ENCODE peak calls at places on chromosome 7, in seven cellular contexts. H is epithelial cell of proximal tubule, U is Caco-2, Z is astrocyte, N is GM23248, M is PC-3, K is right atrium auricular region. O is an unnamed sample.

GRCh38 chr7:134058980-134059379 is 68.2 kb upstream of the LRGUK start:
- DNase-seq in M (no peak), N (peak), Z (no peak), H (no peak), K (no peak), U (no peak), O (no peak)

GRCh38 chr7:158328376-158329013 is 259.1 kb downstream of the PTPRN2 start:
- DNase-seq in M (no peak), K (peak), N (no peak), Z (no peak), H (no peak), U (no peak), O (no peak)

GRCh38 chr7:45888993-45889366 is 692 bp downstream of the IGFBP1 start:
- DNase-seq in U (no peak), K (no peak), Z (no peak), H (no peak), N (peak), M (peak), O (no peak)

GRCh38 chr7:52851547-52851946 is 183.9 kb upstream of the POM121L12 start:
- DNase-seq in H (no peak), N (no peak), M (no peak), Z (no peak), U (no peak), K (no peak), O (no peak)

GRCh38 chr7:79523426-79523825 is 70.0 kb upstream of the MAGI2 start:
- DNase-seq in N (peak), U (no peak), H (no peak), Z (no peak), K (no peak), M (no peak), O (no peak)

GRCh38 chr7:4549681-4550080 is 132.4 kb upstream of the FOXK1 start:
- DNase-seq in K (peak), M (no peak), H (no peak), N (no peak), U (no peak), Z (peak), O (no peak)

GRCh38 chr7:50393547-50394252 is 56.5 kb downstream of the FIGNL1 start:
- DNase-seq in M (no peak), N (no peak), H (no peak), K (no peak), Z (no peak), U (no peak), O (peak)

GRCh38 chr7:96004598-96004997 is 232.2 kb downstream of the DYNC1I1 start:
- DNase-seq in U (no peak), M (no peak), H (no peak), Z (no peak), N (peak), K (no peak), O (no peak)

GRCh38 chr7:127683776-127684681 is 32.0 kb downstream of the SND1 start:
- DNase-seq in M (no peak), K (no peak), Z (no peak), N (peak), H (no peak), U (no peak), O (no peak)

GRCh38 chr7:138197306-138197640 is 121.0 kb downstream of the AKR1D1 start:
- DNase-seq in H (no peak), N (no peak), M (no peak), Z (no peak), K (no peak), U (no peak), O (no peak)

GRCh38 chr7:22723171-22723601 is 3.8 kb upstream of the IL6 start:
- DNase-seq in Z (peak), M (peak), H (no peak), K (peak), N (peak), U (no peak), O (no peak)

GRCh38 chr7:84025332-84025927 is 169.2 kb downstream of the SEMA3A start:
- DNase-seq in Z (peak), N (peak), U (peak), M (peak), K (no peak), H (peak), O (no peak)
- H3K4me3 ChIP-seq in Z (no peak), N (no peak), U (no peak), M (no peak), K (no peak), H (no peak), O (no peak)

GRCh38 chr7:121328508-121329459 is at the start of gene WNT16:
- DNase-seq in N (peak), M (no peak), K (no peak), Z (no peak), U (no peak), H (no peak), O (no peak)
- H3K4me3 ChIP-seq in N (peak), M (no peak), K (no peak), Z (peak), U (no peak), H (peak), O (no peak)

DNA sequence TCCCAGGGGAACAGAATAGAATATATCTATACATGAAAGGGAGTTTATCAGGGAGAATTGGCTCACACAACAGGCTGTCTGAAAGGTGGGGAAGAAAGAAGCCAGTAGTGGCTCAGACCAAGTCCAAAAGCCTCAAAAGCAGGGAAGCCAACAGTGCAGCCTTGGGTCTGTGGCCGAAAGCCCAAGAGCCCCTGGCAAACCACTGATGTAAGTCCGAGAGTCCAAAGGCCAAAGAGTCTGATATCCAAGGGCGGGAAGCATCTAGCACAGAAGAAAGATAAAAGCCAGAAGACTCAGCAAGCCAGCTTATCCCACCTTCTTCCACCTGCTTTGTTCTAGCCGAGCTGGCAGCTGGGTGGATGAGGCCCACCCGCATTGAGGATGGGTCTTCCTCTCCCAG is 172.5 kb downstream of the CCDC71L start:
- DNase-seq in U (no peak), H (no peak), Z (no peak), K (no peak), M (no peak), N (no peak), O (no peak)
- H3K4me3 ChIP-seq in U (no peak), H (no peak), Z (no peak), K (no peak), M (no peak), N (no peak), O (no peak)

DNA sequence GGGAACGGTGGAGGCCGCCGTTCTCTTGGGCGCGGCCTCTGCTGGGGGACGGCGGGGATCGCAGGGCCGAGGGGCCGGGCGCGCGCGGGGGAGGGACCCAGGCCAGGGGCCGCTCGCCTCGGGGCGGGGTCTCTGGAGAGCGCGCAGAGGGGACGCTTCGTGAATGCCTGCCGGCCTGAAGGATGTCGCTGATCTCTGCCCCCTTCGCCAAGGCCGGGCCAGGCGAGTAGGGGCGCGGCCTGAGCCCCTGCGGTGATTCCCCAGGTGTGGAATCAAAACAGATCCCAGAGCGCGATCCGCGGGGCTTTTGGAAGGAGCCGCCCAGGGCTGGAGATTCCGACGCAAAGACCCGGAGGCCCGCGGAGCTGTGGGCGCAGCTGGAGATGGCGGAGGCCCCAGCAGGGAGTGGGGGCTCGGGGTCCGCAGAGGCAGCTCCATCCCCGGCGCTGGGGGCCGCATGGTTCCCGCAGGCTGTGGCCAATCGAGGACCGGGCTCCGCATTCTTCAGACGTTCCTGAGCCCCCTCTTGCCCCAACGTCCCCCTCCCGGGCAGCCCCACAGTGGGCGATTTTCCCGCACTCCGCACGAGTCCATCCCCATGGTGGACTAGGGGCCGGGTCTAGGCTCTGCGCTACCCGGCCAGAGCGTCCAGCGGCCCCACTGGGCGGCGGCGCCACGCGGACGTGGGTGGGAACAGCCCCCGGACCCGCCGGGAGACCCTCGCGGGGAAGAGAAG is 166.0 kb downstream of the ACTR3B start:
- DNase-seq in N (no peak), Z (no peak), K (peak), U (no peak), M (no peak), H (no peak), O (no peak)
- H3K4me3 ChIP-seq in N (no peak), Z (no peak), K (peak), U (no peak), M (no peak), H (no peak), O (no peak)

GRCh38 chr7:41869091-41869490 is 166.2 kb upstream of the INHBA start:
- DNase-seq in Z (peak), K (no peak), H (no peak), N (peak), M (peak), U (no peak), O (no peak)

GRCh38 chr7:41869596-41869995 is 166.7 kb upstream of the INHBA start:
- DNase-seq in N (peak), K (no peak), M (no peak), H (no peak), U (no peak), Z (peak), O (no peak)

GRCh38 chr7:41870017-41870416 is 167.1 kb upstream of the INHBA start:
- DNase-seq in U (no peak), H (no peak), M (no peak), N (peak), K (no peak), Z (no peak), O (no peak)

GRCh38 chr7:41872951-41873350 is 170.1 kb upstream of the INHBA start:
- DNase-seq in N (peak), M (no peak), U (no peak), Z (no peak), H (no peak), K (no peak), O (no peak)

DNA sequence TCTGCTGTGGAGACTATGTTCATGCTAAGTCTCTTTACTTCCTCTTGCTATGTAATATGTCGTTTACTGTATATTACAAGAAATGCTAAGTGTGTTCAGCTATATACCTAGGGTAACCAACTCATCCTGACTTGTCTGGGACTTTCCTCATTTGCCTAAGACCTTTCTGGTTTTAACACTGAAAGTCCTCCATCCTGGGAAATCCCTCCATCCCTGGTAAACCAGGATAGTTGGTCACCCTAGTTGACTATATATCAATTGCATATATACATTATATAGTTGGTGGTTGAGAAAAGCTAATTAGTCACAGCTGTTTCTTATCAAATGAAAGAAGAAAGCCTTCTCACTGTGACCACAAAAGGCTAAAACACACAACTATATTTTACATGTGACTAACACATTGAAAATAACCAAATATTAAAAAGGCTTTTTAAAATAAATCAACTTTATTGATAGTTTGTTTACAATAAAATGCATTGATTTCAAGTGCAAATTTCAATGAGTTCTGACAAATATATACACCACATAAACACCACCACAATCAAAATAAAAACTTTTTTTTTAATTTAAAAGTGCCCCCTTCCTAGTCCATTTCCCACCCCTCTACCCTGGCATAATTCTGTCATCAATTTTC is 167.7 kb upstream of the INHBA start:
- DNase-seq in H (no peak), Z (no peak), K (no peak), M (no peak), N (peak), U (no peak), O (no peak)
- H3K4me3 ChIP-seq in H (no peak), Z (no peak), K (no peak), M (no peak), N (peak), U (no peak), O (no peak)

GRCh38 chr7:18530224-18531179 is 35.0 kb downstream of the HDAC9 start:
- DNase-seq in H (peak), U (no peak), Z (no peak), K (no peak), M (no peak), N (no peak), O (no peak)
- H3K4me3 ChIP-seq in H (no peak), U (no peak), Z (no peak), K (no peak), M (no peak), N (no peak), O (no peak)

GRCh38 chr7:1538544-1539345 is 8.2 kb downstream of the MAFK start:
- DNase-seq in U (no peak), Z (no peak), M (no peak), H (no peak), N (no peak), K (no peak), O (no peak)
- H3K4me3 ChIP-seq in U (no peak), Z (peak), M (no peak), H (no peak), N (peak), K (peak), O (no peak)

GRCh38 chr7:151408498-151408838 is 1.4 kb downstream of the WDR86 start:
- DNase-seq in U (no peak), H (no peak), Z (no peak), M (no peak), N (no peak), K (no peak), O (no peak)
- H3K4me3 ChIP-seq in U (no peak), H (no peak), Z (no peak), M (no peak), N (no peak), K (no peak), O (peak)

GRCh38 chr7:28815928-28816373 is 142.2 kb downstream of the TRIL start:
- DNase-seq in H (no peak), Z (no peak), N (no peak), U (no peak), M (no peak), K (no peak), O (no peak)

GRCh38 chr7:28812641-28813040 is 145.5 kb downstream of the TRIL start:
- DNase-seq in Z (no peak), K (no peak), M (no peak), H (no peak), U (no peak), N (no peak), O (no peak)

GRCh38 chr7:28813238-28813962 is 144.7 kb downstream of the TRIL start:
- DNase-seq in Z (no peak), N (no peak), M (no peak), U (no peak), H (no peak), K (no peak), O (no peak)

GRCh38 chr7:28811990-28812389 is 146.1 kb downstream of the TRIL start:
- DNase-seq in Z (no peak), N (no peak), U (no peak), H (no peak), K (no peak), M (no peak), O (no peak)

GRCh38 chr7:28815369-28815927 is 142.7 kb downstream of the TRIL start:
- DNase-seq in N (no peak), M (no peak), Z (no peak), U (no peak), H (no peak), K (no peak), O (no peak)
- H3K4me3 ChIP-seq in N (no peak), M (no peak), Z (no peak), U (no peak), H (no peak), K (no peak), O (no peak)

O was measured in DND-41.